ENCODE peak calls at places on chromosomes 2 and 18, in nine cellular contexts. R is pancreas; D is activated CD8-positive, alpha-beta memory T cell treated with anti-CD3 and anti-CD28 coated beads, Interleukin-2, amount 50 U/mL, for 4 hours; W is HTR-8/SVneo; O is B cell; S is T-helper 9 cell; G is heart right ventricle; A is GM12865; B is ACHN. L is an unnamed sample.

GRCh38 chr18:61609131-61609530 is 275.9 kb downstream of the CDH20 start:
- DNase-seq in R (no peak), D (no peak), W (no peak), O (no peak), S (no peak), G (no peak), A (no peak), B (no peak), L (no peak)

GRCh38 chr2:207749873-207750272 is 19.8 kb downstream of the FZD5 start:
- DNase-seq in R (no peak), D (no peak), W (no peak), O (no peak), S (no peak), G (no peak), A (no peak), B (no peak), L (no peak)

GRCh38 chr18:55245200-55245599 is 285.9 kb upstream of the CCDC68 start:
- DNase-seq in R (no peak), D (no peak), W (no peak), O (no peak), S (no peak), G (no peak), A (no peak), B (no peak), L (no peak)

GRCh38 chr2:59006204-59006603 is 765.1 kb upstream of the FANCL start:
- DNase-seq in R (no peak), D (no peak), W (no peak), O (no peak), S (no peak), G (no peak), A (no peak), B (no peak), L (no peak)

GRCh38 chr2:235534608-235535422 is 41.0 kb downstream of the AGAP1 start:
- DNase-seq in R (peak), D (no peak), W (no peak), O (no peak), S (no peak), G (no peak), A (no peak), B (no peak), L (no peak)

GRCh38 chr2:239647037-239647436 is 246.2 kb upstream of the HDAC4 start:
- DNase-seq in R (no peak), D (no peak), W (no peak), O (no peak), S (no peak), G (no peak), A (no peak), B (no peak), L (no peak)

GRCh38 chr2:26462511-26463251 is 15.2 kb downstream of the OTOF start:
- DNase-seq in R (no peak), D (no peak), W (peak), O (no peak), S (no peak), G (no peak), A (no peak), B (peak), L (no peak)

GRCh38 chr2:71156531-71156930 is 26.1 kb downstream of the MPHOSPH10 start:
- DNase-seq in R (no peak), D (no peak), W (no peak), O (no peak), S (no peak), G (no peak), A (no peak), B (no peak), L (no peak)

GRCh38 chr2:38610851-38611801 is 8.4 kb upstream of the HNRNPLL start:
- DNase-seq in R (no peak), D (no peak), W (no peak), O (no peak), S (no peak), G (no peak), A (peak), B (no peak), L (no peak)

GRCh38 chr2:108239786-108240185 is at the start of gene SULT1C3:
- DNase-seq in R (no peak), D (no peak), W (no peak), O (no peak), S (no peak), G (no peak), A (no peak), B (no peak), L (no peak)

GRCh38 chr2:12035956-12036639 is 289.7 kb downstream of the LPIN1 start:
- DNase-seq in R (no peak), D (no peak), W (no peak), O (no peak), S (no peak), G (no peak), A (no peak), B (no peak), L (no peak)

GRCh38 chr18:67217551-67218166 is 298.9 kb downstream of the DSEL start:
- DNase-seq in R (no peak), D (peak), W (peak), O (peak), S (peak), G (no peak), A (peak), B (peak), L (peak)

GRCh38 chr2:231680284-231680991 is 27.9 kb upstream of the PTMA start:
- DNase-seq in R (peak), D (no peak), W (no peak), O (no peak), S (no peak), G (no peak), A (peak), B (no peak), L (no peak)

GRCh38 chr18:49849331-49850217 is 36.2 kb upstream of the ACAA2 start:
- DNase-seq in R (no peak), D (no peak), W (peak), O (no peak), S (no peak), G (no peak), A (no peak), B (peak), L (no peak)

GRCh38 chr2:237666606-237667005 is 39.2 kb downstream of the LRRFIP1 start:
- DNase-seq in R (no peak), D (no peak), W (no peak), O (no peak), S (no peak), G (no peak), A (no peak), B (no peak), L (no peak)

GRCh38 chr18:59109375-59109774 is 30.3 kb upstream of the SEC11C start:
- DNase-seq in R (no peak), D (no peak), W (no peak), O (no peak), S (no peak), G (no peak), A (no peak), B (no peak), L (no peak)

GRCh38 chr2:21800356-21800755 is 676.6 kb downstream of the TDRD15 start:
- DNase-seq in R (no peak), D (no peak), W (no peak), O (no peak), S (no peak), G (no peak), A (no peak), B (no peak), L (no peak)

GRCh38 chr2:22282215-22282614 is 1102.8 kb upstream of the KLHL29 start:
- DNase-seq in R (no peak), D (no peak), W (no peak), O (no peak), S (no peak), G (no peak), A (no peak), B (no peak), L (no peak)

GRCh38 chr18:48314694-48315093 is 94.5 kb downstream of the ZBTB7C start:
- DNase-seq in R (no peak), D (no peak), W (no peak), O (no peak), S (no peak), G (no peak), A (no peak), B (no peak), L (no peak)

GRCh38 chr18:62586148-62586774 is 63.4 kb downstream of the ZCCHC2 start:
- DNase-seq in R (no peak), D (peak), W (peak), O (peak), S (peak), G (peak), A (peak), B (peak), L (peak)